ENCODE peak calls at places on chromosomes 4 and X, in seven cellular contexts. Z, V, O, M, I, G and D are unnamed samples.

GRCh38 chr4:8010618-8011017 is 71.0 kb upstream of the AFAP1 start:
- DNase-seq in G (no peak), I (no peak), M (peak), Z (peak), O (no peak), V (no peak), D (no peak)

GRCh38 chr4:88533937-88534750 is 10.6 kb upstream of the PYURF start:
- DNase-seq in G (no peak), M (no peak), I (no peak), O (no peak), V (no peak), Z (no peak), D (no peak)

GRCh38 chrX:29841750-29842149 is 373.6 kb upstream of the MAGEB2 start:
- DNase-seq in O (no peak), Z (no peak), I (no peak), V (no peak), M (no peak), G (no peak), D (no peak)

GRCh38 chrX:97252111-97252510 is 368.4 kb downstream of the RPA4 start:
- DNase-seq in G (no peak), O (no peak), M (no peak), I (no peak), V (no peak), Z (no peak), D (no peak)

GRCh38 chr4:25847329-25847728 is 15.5 kb downstream of the SEL1L3 start:
- DNase-seq in I (no peak), M (no peak), G (no peak), Z (no peak), V (no peak), O (no peak), D (no peak)

GRCh38 chr4:108881190-108881589 is 118.3 kb upstream of the ETNPPL start:
- DNase-seq in V (no peak), O (no peak), M (no peak), G (no peak), Z (no peak), I (no peak), D (no peak)

GRCh38 chrX:53445977-53446376 is 11.8 kb upstream of the HSD17B10 start:
- DNase-seq in V (peak), O (no peak), G (peak), Z (peak), M (peak), I (peak), D (no peak)

GRCh38 chr4:124266706-124267105 is 445.8 kb downstream of the ANKRD50 start:
- DNase-seq in V (no peak), O (no peak), G (no peak), M (no peak), Z (no peak), I (no peak), D (no peak)

GRCh38 chr4:147782087-147782781 is 50.3 kb downstream of the ARHGAP10 start:
- DNase-seq in Z (no peak), M (no peak), V (no peak), G (no peak), O (no peak), I (no peak), D (no peak)

GRCh38 chrX:123961268-123962005 is at the start of gene STAG2:
- DNase-seq in M (peak), V (peak), G (peak), I (peak), Z (peak), O (peak), D (no peak)

GRCh38 chr4:114980932-114981693 is 132.3 kb downstream of the NDST4 start:
- DNase-seq in V (no peak), M (no peak), Z (no peak), G (no peak), I (no peak), O (no peak), D (no peak)

GRCh38 chr4:169341490-169341889 is 70.7 kb upstream of the SH3RF1 start:
- DNase-seq in G (no peak), O (peak), V (no peak), I (no peak), M (no peak), Z (no peak), D (no peak)

GRCh38 chr4:158783775-158784174 is 14.9 kb downstream of the FNIP2 start:
- DNase-seq in O (no peak), V (no peak), I (no peak), Z (no peak), M (no peak), G (no peak), D (no peak)

GRCh38 chrX:14050704-14051103 is 21.0 kb upstream of the GEMIN8 start:
- DNase-seq in O (no peak), V (no peak), G (no peak), Z (no peak), M (no peak), I (no peak), D (no peak)

GRCh38 chr4:128601992-128602695 is 207.4 kb upstream of the JADE1 start:
- DNase-seq in I (peak), Z (no peak), O (no peak), V (no peak), G (peak), M (no peak), D (no peak)

GRCh38 chr4:4391866-4392265 is 5.0 kb downstream of the NSG1 start:
- DNase-seq in G (no peak), V (no peak), Z (no peak), I (no peak), O (no peak), M (no peak), D (no peak)

GRCh38 chrX:47217121-47217851 is 1.2 kb upstream of the CDK16 start:
- DNase-seq in V (no peak), O (no peak), I (peak), Z (peak), G (no peak), M (peak), D (no peak)

GRCh38 chrX:153303276-153304262 is 18.0 kb downstream of the PNMA6F start:
- DNase-seq in I (no peak), O (no peak), Z (no peak), M (no peak), V (no peak), G (no peak), D (no peak)

GRCh38 chr4:40057540-40058091 is 966 bp downstream of the N4BP2 start:
- DNase-seq in V (peak), G (peak), I (peak), M (peak), O (peak), Z (peak), D (peak)
- TF ChIP-seq POLR2AphosphoS5 in V (no peak), G (peak), I (peak), M (peak), O (peak), Z (peak), D (no peak)

GRCh38 chrX:40414335-40414734 is 166.4 kb upstream of the ATP6AP2 start:
- DNase-seq in O (no peak), Z (no peak), M (no peak), V (no peak), G (no peak), I (no peak), D (no peak)

GRCh38 chrX:40422021-40422420 is 158.7 kb upstream of the ATP6AP2 start:
- DNase-seq in M (no peak), O (no peak), I (no peak), Z (no peak), G (no peak), V (no peak), D (no peak)

GRCh38 chrX:40420899-40421729 is 159.7 kb upstream of the ATP6AP2 start:
- DNase-seq in V (no peak), Z (peak), M (no peak), O (peak), G (no peak), I (no peak), D (no peak)

GRCh38 chrX:40415675-40416074 is 165.1 kb upstream of the ATP6AP2 start:
- DNase-seq in V (no peak), I (no peak), M (peak), O (no peak), Z (no peak), G (no peak), D (no peak)

GRCh38 chrX:40418413-40419195 is 162.2 kb upstream of the ATP6AP2 start:
- DNase-seq in O (no peak), Z (no peak), V (no peak), G (no peak), M (no peak), I (no peak), D (no peak)
- TF ChIP-seq TAF1 in O (no peak), Z (no peak), V (no peak), G (no peak), M (no peak), I (no peak), D (no peak)

GRCh38 chrX:129982300-129983246 is at the start of gene BCORL1:
- DNase-seq in I (peak), O (peak), V (peak), G (peak), M (peak), Z (peak), D (peak)
- TF ChIP-seq POLR2AphosphoS5 in I (peak), O (peak), V (peak), G (peak), M (peak), Z (peak), D (peak)

GRCh38 chr4:176475091-176475490 is 155.3 kb downstream of the SPCS3 start:
- DNase-seq in Z (no peak), M (no peak), G (no peak), V (no peak), I (no peak), O (no peak), D (no peak)
- TF ChIP-seq TAF1 in Z (no peak), M (no peak), G (no peak), V (no peak), I (no peak), O (no peak), D (no peak)

GRCh38 chr4:40940764-40941163 is 191.0 kb downstream of the NSUN7 start:
- DNase-seq in Z (no peak), O (no peak), G (no peak), I (no peak), M (no peak), V (no peak), D (no peak)
- TF ChIP-seq POLR2AphosphoS5 in Z (no peak), O (no peak), G (no peak), I (no peak), M (no peak), V (no peak), D (no peak)

DNA sequence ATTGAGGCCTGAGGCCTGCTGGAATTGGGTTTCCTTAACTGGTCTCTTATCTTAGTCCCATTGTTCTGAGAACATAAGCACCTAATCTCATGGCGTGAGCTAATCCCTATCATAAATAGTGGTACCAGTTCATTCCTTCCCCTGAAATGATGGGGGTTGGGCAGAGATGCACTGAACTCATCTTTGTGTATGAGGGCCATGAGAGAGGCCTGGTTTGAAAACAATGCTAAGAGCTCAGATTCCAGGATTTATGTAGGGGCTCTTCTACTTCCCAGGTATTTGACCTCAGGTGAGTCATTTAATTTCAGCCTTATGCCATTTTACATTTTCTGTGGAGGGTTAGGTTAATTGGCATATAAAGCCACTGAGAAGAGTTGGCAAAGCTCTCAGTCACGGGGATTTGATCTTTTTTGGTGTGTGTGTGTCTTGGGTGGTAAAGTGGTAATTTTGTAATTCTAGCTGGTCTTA is 4.4 kb downstream of the RBM3 start:
- DNase-seq in I (no peak), M (no peak), V (no peak), G (no peak), Z (no peak), O (no peak), D (no peak)
- TF ChIP-seq TAF1 in I (no peak), M (no peak), V (no peak), G (no peak), Z (no peak), O (no peak), D (no peak)

GRCh38 chr4:10589808-10590207 is 94.8 kb downstream of the CLNK start:
- DNase-seq in M (no peak), I (no peak), V (no peak), O (no peak), Z (no peak), G (no peak), D (no peak)
- TF ChIP-seq POLR2AphosphoS5 in M (no peak), I (no peak), V (no peak), O (no peak), Z (no peak), G (no peak), D (no peak)